ENCODE peak calls at places on chromosomes 16 and 17, in ten cellular contexts. L is left ventricle myocardium inferior; F is HCT116; O is tibial nerve; N is colonic mucosa; V is Peyer's patch; S is adrenal gland; B is CD8-positive, alpha-beta T cell; X is IMR-90; A is lower lobe of right lung. G is an unnamed sample.

GRCh38 chr17:29246638-29247037 is at the start of gene CRYBA1:
- DNase-seq in B (no peak), A (no peak), V (no peak), X (no peak), N (no peak), S (no peak), O (no peak), F (no peak), L (no peak), G (no peak)

GRCh38 chr17:82449883-82450356 is 632 bp downstream of the CYBC1 start:
- DNase-seq in L (no peak), B (no peak), N (peak; percentile 25), A (no peak), F (no peak), V (no peak), X (no peak), S (no peak), O (no peak), G (no peak)

GRCh38 chr17:8091033-8091687 is 3.6 kb upstream of the ALOX12B start:
- DNase-seq in O (no peak), S (no peak), N (no peak), A (no peak), V (no peak), L (no peak), B (no peak), X (no peak), F (no peak), G (no peak)

GRCh38 chr17:21458036-21458435 is 81.9 kb downstream of the KCNJ12 start:
- DNase-seq in X (no peak), S (no peak), V (no peak), B (no peak), A (no peak), F (no peak), L (no peak), O (no peak), N (no peak), G (no peak)

GRCh38 chr17:41363881-41364280 is 5.7 kb downstream of the KRT33B start:
- DNase-seq in A (no peak), F (no peak), X (no peak), V (no peak), B (no peak), S (no peak), L (no peak), O (no peak), N (no peak), G (no peak)

GRCh38 chr17:80180192-80180591 is 10.4 kb downstream of the CARD14 start:
- DNase-seq in S (no peak), F (no peak), L (no peak), X (no peak), A (no peak), N (no peak), V (no peak), O (no peak), B (no peak), G (no peak)

GRCh38 chr16:46607529-46607928 is 13.7 kb downstream of the SHCBP1 start:
- DNase-seq in X (peak; percentile 76), A (no peak), S (no peak), F (peak; percentile 46), B (no peak), N (no peak), L (no peak), O (no peak), V (no peak), G (no peak)

GRCh38 chr16:76729525-76729924 is 452.3 kb downstream of the CNTNAP4 start:
- DNase-seq in A (no peak), L (no peak), O (no peak), B (no peak), S (no peak), N (no peak), F (no peak), X (no peak), V (no peak), G (no peak)

GRCh38 chr17:50151937-50152547 is 1.6 kb upstream of the PPP1R9B start:
- DNase-seq in V (peak; percentile 84), L (peak; percentile 87), B (no peak), F (peak; percentile 95), X (peak; percentile 87), O (peak; percentile 58), S (peak; percentile 89), N (peak; percentile 95), A (peak; percentile 88), G (peak; percentile 96)

GRCh38 chr17:63984206-63984605 is 11.5 kb upstream of the SCN4A start:
- DNase-seq in L (no peak), S (no peak), X (peak; percentile 38), O (no peak), N (no peak), V (no peak), F (no peak), B (no peak), A (no peak), G (no peak)

GRCh38 chr17:73833779-73834613 is 189.8 kb upstream of the SDK2 start:
- DNase-seq in N (no peak), L (no peak), O (no peak), X (no peak), A (no peak), S (no peak), F (no peak), V (no peak), B (no peak), G (no peak)

GRCh38 chr16:30977502-30977901 is 7.5 kb upstream of the HSD3B7 start:
- DNase-seq in O (no peak), L (no peak), B (no peak), A (no peak), N (no peak), S (no peak), X (no peak), V (no peak), F (no peak), G (peak; percentile 41)

GRCh38 chr17:71528210-71528609 is 592.6 kb upstream of the SOX9 start:
- DNase-seq in X (no peak), F (no peak), V (no peak), A (no peak), O (no peak), S (no peak), L (no peak), B (no peak), N (no peak), G (no peak)

GRCh38 chr16:50304467-50305440 is 38.4 kb downstream of the ADCY7 start:
- DNase-seq in S (no peak), B (no peak), F (no peak), O (no peak), V (peak; percentile 27), X (no peak), A (no peak), L (no peak), N (no peak), G (no peak)

DNA sequence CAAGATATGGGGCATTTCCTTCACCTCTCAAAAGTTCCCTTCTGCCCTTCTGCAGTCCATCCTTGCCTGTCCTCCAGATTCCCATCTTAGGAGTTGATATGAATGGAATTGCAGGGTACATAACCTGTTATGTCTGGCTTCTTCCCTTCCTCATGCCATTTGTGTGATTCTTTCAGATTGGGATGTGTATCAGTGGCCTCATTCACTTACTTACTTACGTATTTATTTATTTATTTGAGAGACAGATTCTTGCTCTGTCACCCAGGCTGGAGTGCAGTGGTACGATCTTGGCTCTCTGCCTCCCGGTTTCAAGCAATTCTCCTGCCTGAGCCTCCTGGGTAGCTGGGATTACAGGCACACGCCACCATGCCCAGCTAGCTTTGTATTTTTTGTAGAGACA is 6.2 kb upstream of the TMEM94 start:
- DNase-seq in B (no peak), L (no peak), X (peak; percentile 70), N (no peak), O (no peak), F (no peak), S (no peak), A (no peak), V (no peak), G (no peak)
- H3K36me3 ChIP-seq in B (no peaks in the 10 kb centered on the region), L (no peaks in the 10 kb centered on the region), X (no peaks in the 10 kb centered on the region), N (no peaks in the 10 kb centered on the region), O (no peaks in the 10 kb centered on the region), F (no peaks in the 10 kb centered on the region), S (no peaks in the 10 kb centered on the region), A (no peaks in the 10 kb centered on the region), V (no peaks in the 10 kb centered on the region), G (no peaks in the 10 kb centered on the region)

GRCh38 chr17:68368387-68368786 is 77.1 kb downstream of the ARSG start:
- DNase-seq in F (no peak), O (no peak), L (no peak), S (no peak), N (no peak), B (no peak), V (no peak), X (no peak), A (no peak), G (peak; percentile 39)

GRCh38 chr17:68360198-68360597 is 68.9 kb downstream of the ARSG start:
- DNase-seq in X (no peak), N (no peak), L (no peak), A (no peak), F (no peak), V (no peak), B (no peak), O (no peak), S (no peak), G (peak; percentile 36)

GRCh38 chr17:68365469-68365868 is 74.2 kb downstream of the ARSG start:
- DNase-seq in F (no peak), O (no peak), A (no peak), X (no peak), L (no peak), B (no peak), S (no peak), V (no peak), N (no peak), G (no peak)
- H3K27ac ChIP-seq in F (no peak overlapping the region), O (no peak overlapping the region), A (no peak overlapping the region), X (no peak overlapping the region), L (no peak overlapping the region), B (no peak overlapping the region), S (no peak overlapping the region), V (no peak overlapping the region), N (no peak overlapping the region), G (no peak overlapping the region)

GRCh38 chr16:74949309-74949708 is 35.6 kb downstream of the WDR59 start:
- DNase-seq in L (no peak), A (no peak), V (no peak), X (no peak), N (no peak), F (no peak), O (no peak), B (no peak), S (no peak), G (no peak)
- TF ChIP-seq CTCF in L (no peak), A (no peak), V (no peak), X (no peak), N (no peak), F (no peak), O (no peak), B (no peak), S (no peak), G (no peak)

DNA sequence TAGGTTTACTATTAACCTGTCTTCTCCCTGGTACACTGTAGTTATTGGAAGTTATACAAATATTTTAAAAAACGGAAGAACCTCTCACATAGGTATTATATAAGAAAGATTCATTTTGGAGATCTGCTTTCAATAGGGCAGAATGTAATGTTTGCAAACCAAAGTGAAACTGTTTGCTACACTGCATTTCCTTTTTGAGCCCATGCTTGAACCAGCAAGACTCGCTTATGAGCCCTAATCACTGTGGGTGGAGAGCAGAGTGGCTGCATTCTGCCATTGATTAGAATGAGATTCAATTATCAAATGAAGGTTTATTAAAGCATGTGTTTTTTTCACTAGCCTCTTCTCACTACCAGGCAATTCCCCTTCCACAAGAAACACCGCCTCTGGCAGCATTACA is 589.7 kb downstream of the CDH11 start:
- DNase-seq in O (no peak), V (no peak), F (no peak), L (no peak), A (no peak), X (no peak), B (no peak), N (no peak), S (no peak), G (no peak)
- H3K36me3 ChIP-seq in O (no peaks in the 10 kb centered on the region), V (no peaks in the 10 kb centered on the region), F (no peaks in the 10 kb centered on the region), L (no peaks in the 10 kb centered on the region), A (no peaks in the 10 kb centered on the region), X (no peaks in the 10 kb centered on the region), B (no peaks in the 10 kb centered on the region), N (no peaks in the 10 kb centered on the region), S (no peaks in the 10 kb centered on the region), G (no peaks in the 10 kb centered on the region)

GRCh38 chr16:14366974-14367707 is 262.9 kb downstream of the PARN start:
- DNase-seq in O (no peak), A (no peak), N (no peak), S (no peak), X (no peak), L (no peak), V (no peak), F (no peak), B (no peak), G (no peak)
- H3K27ac ChIP-seq in O (no peak overlapping the region), A (no peak overlapping the region), N (no peak overlapping the region), S (no peak overlapping the region), X (no peak overlapping the region), L (no peak overlapping the region), V (no peak overlapping the region), F (no peak overlapping the region), B (no peak overlapping the region), G (no peak overlapping the region)